ENCODE peak calls at places on chromosomes 7 and 10, in ten cellular contexts. F is ovary; Z is A549; A is CD4-positive, CD25-positive, alpha-beta regulatory T cell; I is foreskin keratinocyte; G is colonic mucosa; K is transverse colon; B is stomach; U is upper lobe of right lung; R is breast epithelium. M is an unnamed sample. For H3K4me1, the result is how much of the 10 kb centered on the place peaks cover.

GRCh38 chr10:62582804-62583208 is 208.6 kb downstream of the ZNF365 start:
- DNase-seq in F (peak), Z (no peak), A (no peak), I (no peak), G (peak), K (peak), B (peak), U (peak), R (peak), M (no peak)

GRCh38 chr10:12720217-12720981 is 281.1 kb downstream of the CCDC3 start:
- DNase-seq in F (peak), Z (peak), A (no peak), I (peak), G (peak), K (peak), B (peak), U (peak), R (peak), M (no peak)

GRCh38 chr10:70561051-70561450 is 41.5 kb downstream of the PRF1 start:
- DNase-seq in F (no peak), Z (no peak), A (no peak), I (no peak), G (no peak), K (no peak), B (no peak), U (peak), R (no peak), M (no peak)

GRCh38 chr7:16652888-16653287 is 6.9 kb downstream of the BZW2 start:
- DNase-seq in F (no peak), Z (no peak), A (no peak), I (peak), G (no peak), K (no peak), B (peak), U (no peak), R (peak), M (no peak)

GRCh38 chr7:111232249-111233084 is 141.5 kb downstream of the LRRN3 start:
- DNase-seq in F (no peak), Z (peak), A (no peak), I (peak), G (no peak), K (no peak), B (no peak), U (no peak), R (no peak), M (no peak)

GRCh38 chr10:104925232-104925851 is 284.3 kb downstream of the SORCS3 start:
- DNase-seq in F (no peak), Z (peak), A (no peak), I (no peak), G (peak), K (peak), B (peak), U (no peak), R (no peak), M (no peak)

GRCh38 chr7:33903770-33904679 is 1.3 kb upstream of the BMPER start:
- DNase-seq in F (peak), Z (peak), A (no peak), I (no peak), G (peak), K (peak), B (no peak), U (peak), R (no peak), M (no peak)

GRCh38 chr10:71547841-71548493 is 151.2 kb downstream of the CDH23 start:
- DNase-seq in F (peak), Z (no peak), A (no peak), I (no peak), G (no peak), K (no peak), B (no peak), U (peak), R (no peak), M (no peak)

GRCh38 chr7:23938937-23939552 is 229.0 kb downstream of the STK31 start:
- DNase-seq in F (no peak), Z (peak), A (no peak), I (peak), G (peak), K (peak), B (peak), U (no peak), R (no peak), M (no peak)

GRCh38 chr10:14451341-14451740 is 120.6 kb upstream of the FRMD4A start:
- DNase-seq in F (no peak), Z (no peak), A (no peak), I (no peak), G (no peak), K (no peak), B (no peak), U (no peak), R (no peak), M (no peak)

GRCh38 chr10:132540456-132540855 is 2.9 kb downstream of the INPP5A start:
- DNase-seq in F (peak), Z (no peak), A (no peak), I (no peak), G (no peak), K (peak), B (peak), U (no peak), R (no peak), M (no peak)

GRCh38 chr10:17802966-17803365 is 6.2 kb upstream of the MRC1 start:
- DNase-seq in F (no peak), Z (no peak), A (no peak), I (no peak), G (no peak), K (no peak), B (no peak), U (no peak), R (no peak), M (no peak)

GRCh38 chr7:121960678-121961461 is 87.9 kb downstream of the PTPRZ1 start:
- DNase-seq in F (no peak), Z (peak), A (no peak), I (peak), G (no peak), K (no peak), B (no peak), U (no peak), R (no peak), M (no peak)

GRCh38 chr7:73683056-73683915 is at the start of the genes BUD23 and DNAJC30:
- DNase-seq in F (peak), Z (peak), A (peak), I (peak), G (peak), K (peak), B (peak), U (peak), R (peak), M (no peak)

GRCh38 chr7:45726883-45727282 is 146.0 kb downstream of the CCDC201 start:
- DNase-seq in F (no peak), Z (no peak), A (no peak), I (no peak), G (no peak), K (no peak), B (no peak), U (peak), R (no peak), M (no peak)

GRCh38 chr10:68135362-68135761 is 26.1 kb downstream of the MYPN start:
- DNase-seq in F (no peak), Z (no peak), A (no peak), I (no peak), G (no peak), K (no peak), B (no peak), U (no peak), R (no peak), M (no peak)

GRCh38 chr7:19491821-19492452 is 216.9 kb downstream of the POLR1F start:
- DNase-seq in F (no peak), Z (peak), A (no peak), I (no peak), G (no peak), K (no peak), B (no peak), U (no peak), R (no peak), M (no peak)

GRCh38 chr10:102678842-102679289 is 34.6 kb downstream of the TRIM8 start:
- DNase-seq in F (peak), Z (peak), A (no peak), I (no peak), G (peak), K (peak), B (peak), U (peak), R (no peak), M (no peak)

GRCh38 chr7:113968713-113969112 is 49.9 kb upstream of the PPP1R3A start:
- DNase-seq in F (no peak), Z (no peak), A (no peak), I (no peak), G (no peak), K (no peak), B (no peak), U (no peak), R (no peak), M (no peak)

GRCh38 chr7:30923009-30923773 is 11.5 kb downstream of the AQP1 start:
- DNase-seq in F (peak), Z (no peak), A (no peak), I (no peak), G (peak), K (peak), B (peak), U (peak), R (peak), M (peak)

GRCh38 chr10:97163646-97164535 is 21.9 kb downstream of the SLIT1 start:
- DNase-seq in F (no peak), Z (no peak), A (no peak), I (no peak), G (no peak), K (no peak), B (no peak), U (peak), R (no peak), M (no peak)

GRCh38 chr10:24951201-24952145 is 933 bp downstream of the PRTFDC1 start:
- DNase-seq in F (peak), Z (peak), A (no peak), I (no peak), G (peak), K (peak), B (peak), U (no peak), R (peak), M (no peak)

GRCh38 chr7:73342645-73343044 is 14.7 kb downstream of the FKBP6 start:
- DNase-seq in F (peak), Z (peak), A (no peak), I (no peak), G (no peak), K (no peak), B (peak), U (no peak), R (no peak), M (no peak)

GRCh38 chr10:51079766-51080165 is 5.5 kb downstream of the PRKG1 start:
- DNase-seq in F (no peak), Z (no peak), A (no peak), I (no peak), G (no peak), K (no peak), B (no peak), U (no peak), R (no peak), M (no peak)

GRCh38 chr7:135761751-135762488 is 13.3 kb upstream of the FAM180A start:
- DNase-seq in F (no peak), Z (no peak), A (no peak), I (peak), G (no peak), K (no peak), B (no peak), U (no peak), R (peak), M (no peak)

GRCh38 chr7:127135871-127136485 is 116.8 kb downstream of the GRM8 start:
- DNase-seq in F (no peak), Z (no peak), A (no peak), I (no peak), G (no peak), K (no peak), B (no peak), U (no peak), R (no peak), M (no peak)

GRCh38 chr10:3419719-3420495 is 247.3 kb upstream of the PITRM1 start:
- DNase-seq in F (no peak), Z (no peak), A (no peak), I (no peak), G (no peak), K (no peak), B (no peak), U (no peak), R (no peak), M (no peak)

GRCh38 chr7:79286181-79286580 is 167.3 kb downstream of the MAGI2 start:
- DNase-seq in F (no peak), Z (no peak), A (no peak), I (no peak), G (no peak), K (no peak), B (no peak), U (no peak), R (no peak), M (no peak)

GRCh38 chr10:86756511-86757109 is at the start of gene BMPR1A:
- DNase-seq in F (no peak), Z (peak), A (no peak), I (no peak), G (peak), K (no peak), B (peak), U (peak), R (peak), M (no peak)

GRCh38 chr10:58820862-58821559 is 308.3 kb downstream of the BICC1 start:
- DNase-seq in F (no peak), Z (peak), A (no peak), I (peak), G (no peak), K (no peak), B (no peak), U (no peak), R (no peak), M (no peak)

GRCh38 chr7:17103170-17103569 is 195.3 kb upstream of the AHR start:
- DNase-seq in F (no peak), Z (no peak), A (no peak), I (no peak), G (no peak), K (no peak), B (no peak), U (no peak), R (no peak), M (no peak)

GRCh38 chr10:46787321-46787615 is 124.0 kb upstream of the PTPN20 start:
- DNase-seq in F (no peak), Z (peak), A (no peak), I (peak), G (peak), K (no peak), B (no peak), U (no peak), R (no peak), M (no peak)

GRCh38 chr10:132497788-132498561 is 39.6 kb upstream of the INPP5A start:
- DNase-seq in F (peak), Z (no peak), A (no peak), I (no peak), G (no peak), K (no peak), B (no peak), U (peak), R (no peak), M (no peak)

DNA sequence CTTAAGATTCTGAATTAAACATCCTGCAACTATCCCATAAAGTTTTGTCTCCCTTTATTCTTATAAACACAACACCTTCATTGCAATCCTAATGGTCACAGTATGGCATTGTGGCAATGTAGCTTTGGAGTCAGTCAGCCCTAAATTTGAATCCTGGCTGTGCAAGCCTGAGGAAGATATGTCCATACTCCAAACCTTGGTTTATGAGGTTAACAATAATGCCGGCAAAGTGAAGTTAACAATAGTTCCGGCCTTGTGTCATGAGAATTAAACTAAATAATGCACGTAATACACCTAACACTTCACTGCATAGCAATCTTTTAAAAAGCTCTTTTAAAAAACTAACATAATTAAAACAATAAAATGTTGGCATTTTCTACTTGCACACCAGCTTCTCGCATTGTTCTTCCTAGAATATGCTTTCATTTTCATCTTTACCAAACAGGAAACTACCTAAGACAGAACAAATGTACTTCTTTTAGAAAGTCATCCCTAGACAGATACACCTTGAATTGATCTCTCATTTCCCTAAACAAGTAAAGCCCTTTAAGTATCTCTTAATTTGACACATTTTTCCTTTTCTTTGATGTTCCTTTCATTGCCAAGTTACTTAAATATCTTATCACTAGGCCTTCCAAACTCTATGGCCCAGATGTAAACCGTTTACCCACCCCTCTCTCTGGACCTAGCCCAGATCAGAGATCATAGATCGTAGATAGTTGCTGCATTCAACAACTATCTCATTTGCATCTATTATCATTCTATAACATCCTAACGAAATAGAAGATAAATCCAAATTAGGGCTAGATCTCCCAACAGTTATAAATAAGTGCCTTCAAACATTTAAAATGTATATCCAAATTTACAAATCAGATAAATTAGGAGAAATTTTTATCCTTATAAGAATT is 66.7 kb downstream of the CREB3L2 start:
- DNase-seq in F (no peak), Z (no peak), A (no peak), I (no peak), G (no peak), K (no peak), B (no peak), U (no peak), R (no peak), M (no peak)
- H3K4me1 ChIP-seq in F (under half), Z (under half), A (under half), I (under half), G (under half), K (half or more), B (half or more), U (half or more), R (under half), M (half or more)

GRCh38 chr10:7601023-7601656 is 65.6 kb downstream of the ITIH5 start:
- DNase-seq in F (no peak), Z (no peak), A (no peak), I (no peak), G (no peak), K (no peak), B (no peak), U (no peak), R (no peak), M (no peak)
- H3K4me1 ChIP-seq in F (under half), Z (under half), A (under half), I (under half), G (under half), K (under half), B (under half), U (under half), R (under half), M (under half)

GRCh38 chr7:116554436-116554835 is 29.6 kb downstream of the CAV1 start:
- DNase-seq in F (no peak), Z (no peak), A (no peak), I (no peak), G (no peak), K (no peak), B (no peak), U (no peak), R (no peak), M (no peak)
- H3K4me1 ChIP-seq in F (under half), Z (under half), A (under half), I (under half), G (under half), K (under half), B (under half), U (under half), R (under half), M (half or more)

GRCh38 chr7:55250313-55250712 is 114.8 kb upstream of the LANCL2 start:
- DNase-seq in F (no peak), Z (peak), A (no peak), I (no peak), G (peak), K (peak), B (peak), U (no peak), R (no peak), M (no peak)

GRCh38 chr7:55251911-55252310 is 113.2 kb upstream of the LANCL2 start:
- DNase-seq in F (no peak), Z (no peak), A (no peak), I (no peak), G (no peak), K (no peak), B (no peak), U (no peak), R (no peak), M (no peak)

GRCh38 chr7:55252386-55252785 is 112.8 kb upstream of the LANCL2 start:
- DNase-seq in F (no peak), Z (no peak), A (no peak), I (no peak), G (no peak), K (no peak), B (no peak), U (no peak), R (no peak), M (no peak)

GRCh38 chr7:55253188-55253587 is 111.9 kb upstream of the LANCL2 start:
- DNase-seq in F (no peak), Z (no peak), A (no peak), I (no peak), G (no peak), K (no peak), B (no peak), U (no peak), R (no peak), M (no peak)

DNA sequence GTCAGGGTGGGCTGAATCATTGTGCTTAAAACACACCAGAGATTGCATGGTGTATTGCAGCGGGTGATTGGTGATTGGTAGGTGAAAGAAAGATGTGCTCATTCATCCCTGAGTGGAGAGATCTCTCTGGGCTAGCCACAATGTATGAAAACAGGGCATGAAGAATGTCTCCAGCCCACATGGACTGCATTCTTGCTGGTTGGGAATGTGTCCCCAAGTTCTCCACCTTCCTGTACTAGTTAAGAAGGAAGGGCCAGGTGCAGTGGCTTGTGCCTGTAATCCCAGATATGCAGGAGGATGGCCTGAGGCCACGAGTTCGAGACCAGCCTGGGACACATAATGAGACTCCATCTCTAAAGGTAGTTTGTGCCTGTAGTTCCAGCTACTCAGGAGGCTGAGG is 113.8 kb upstream of the LANCL2 start:
- DNase-seq in F (no peak), Z (no peak), A (no peak), I (no peak), G (no peak), K (no peak), B (no peak), U (no peak), R (no peak), M (no peak)
- H3K4me1 ChIP-seq in F (under half), Z (under half), A (under half), I (under half), G (under half), K (under half), B (under half), U (under half), R (under half), M (under half)

DNA sequence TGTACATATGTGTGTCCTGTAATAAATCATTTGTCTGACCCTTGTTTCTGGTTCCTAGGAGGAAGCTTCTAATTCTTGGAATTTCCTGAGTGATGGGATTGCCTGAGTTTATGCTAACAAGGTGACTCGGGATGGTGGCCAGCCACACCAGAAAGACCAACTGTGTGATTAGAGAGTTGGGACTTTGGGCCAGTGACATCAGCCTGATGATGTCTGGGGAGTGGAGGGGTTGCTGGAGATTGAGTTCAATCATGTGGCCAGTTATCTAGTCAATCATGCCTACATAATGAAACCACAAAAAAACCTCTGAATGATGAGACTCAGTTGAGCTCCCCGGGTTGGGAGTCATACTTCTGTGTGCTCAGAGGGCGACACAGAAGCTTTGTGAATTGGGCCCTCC is 23.5 kb upstream of the CARD11 start:
- DNase-seq in F (no peak), Z (no peak), A (no peak), I (no peak), G (no peak), K (no peak), B (no peak), U (no peak), R (no peak), M (no peak)
- H3K4me1 ChIP-seq in F (under half), Z (under half), A (half or more), I (under half), G (under half), K (under half), B (under half), U (under half), R (under half), M (under half)

DNA sequence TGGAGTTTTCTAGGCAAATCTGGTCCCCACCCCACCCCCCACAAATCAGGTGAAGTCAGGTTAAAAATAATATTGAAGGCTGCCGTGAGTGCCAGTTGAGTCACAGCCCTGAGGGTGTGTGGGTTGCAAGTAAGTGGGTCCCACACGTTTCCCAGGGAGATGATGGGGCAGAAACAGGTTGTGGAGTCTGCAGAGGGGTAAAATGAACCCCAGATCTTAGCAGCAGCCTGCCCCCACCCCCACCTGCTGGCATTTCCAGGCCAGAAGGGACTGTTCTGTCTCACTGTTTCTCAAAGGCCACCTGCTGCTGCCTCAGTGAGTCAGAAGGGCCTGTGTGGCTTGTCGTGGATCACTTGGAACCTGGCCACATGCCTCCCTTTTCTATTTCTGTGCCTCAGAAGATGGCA is 59.8 kb upstream of the SMNDC1 start:
- DNase-seq in F (no peak), Z (no peak), A (no peak), I (peak), G (no peak), K (no peak), B (no peak), U (no peak), R (no peak), M (no peak)
- H3K4me1 ChIP-seq in F (under half), Z (under half), A (under half), I (under half), G (under half), K (under half), B (under half), U (under half), R (under half), M (under half)